ENCODE peak calls at places on chromosomes 13 and 19, in seven cellular contexts. T is mammary epithelial cell, Q is left ventricle myocardium inferior, A is gastrocnemius medialis, H is left lung, X is upper lobe of left lung, O is cardiac muscle cell. B is an unnamed sample. For H3K4me1, the result is how much of the 10 kb centered on the place peaks cover.

GRCh38 chr19:13751436-13751835 is 12.9 kb upstream of the MRI1 start:
- DNase-seq in T (no peak), Q (no peak), A (no peak), H (no peak), X (no peak), O (no peak), B (no peak)

GRCh38 chr13:24890256-24890655 is 126.3 kb downstream of the RNF17 start:
- DNase-seq in T (no peak), Q (no peak), A (no peak), H (no peak), X (no peak), O (no peak), B (no peak)

GRCh38 chr13:75635621-75636338 is at the start of gene LMO7:
- DNase-seq in T (peak), Q (peak), A (no peak), H (peak), X (peak), O (peak), B (no peak)

GRCh38 chr13:107459430-107459829 is 755.9 kb downstream of the LIG4 start:
- DNase-seq in T (no peak), Q (no peak), A (no peak), H (no peak), X (no peak), O (no peak), B (no peak)

GRCh38 chr19:58519087-58519354 is 589 bp downstream of the ZBTB45 start:
- DNase-seq in T (peak), Q (peak), A (peak), H (peak), X (no peak), O (peak), B (peak)

GRCh38 chr19:15126511-15126910 is 19.3 kb downstream of the SYDE1 start:
- DNase-seq in T (no peak), Q (no peak), A (no peak), H (no peak), X (no peak), O (no peak), B (no peak)

GRCh38 chr13:49265822-49266221 is 18.1 kb downstream of the CDADC1 start:
- DNase-seq in T (no peak), Q (no peak), A (no peak), H (no peak), X (no peak), O (no peak), B (no peak)

GRCh38 chr19:1807030-1807694 is 4.9 kb downstream of the ATP8B3 start:
- DNase-seq in T (no peak), Q (no peak), A (no peak), H (no peak), X (peak), O (no peak), B (no peak)

GRCh38 chr19:14265285-14266036 is 59.5 kb upstream of the ADGRL1 start:
- DNase-seq in T (no peak), Q (no peak), A (no peak), H (no peak), X (peak), O (peak), B (no peak)

GRCh38 chr19:4980087-4980486 is 11.2 kb downstream of the KDM4B start:
- DNase-seq in T (peak), Q (no peak), A (peak), H (no peak), X (no peak), O (no peak), B (no peak)

GRCh38 chr13:26681036-26681435 is 79.5 kb downstream of the GPR12 start:
- DNase-seq in T (no peak), Q (no peak), A (no peak), H (no peak), X (peak), O (no peak), B (no peak)

GRCh38 chr19:29467824-29468401 is 57.9 kb upstream of the VSTM2B start:
- DNase-seq in T (peak), Q (no peak), A (no peak), H (no peak), X (no peak), O (peak), B (peak)

GRCh38 chr13:39887424-39887823 is 232.0 kb downstream of the COG6 start:
- DNase-seq in T (no peak), Q (no peak), A (no peak), H (no peak), X (no peak), O (no peak), B (no peak)

GRCh38 chr19:8054169-8054568 is 1.6 kb downstream of the CCL25 start:
- DNase-seq in T (no peak), Q (no peak), A (no peak), H (no peak), X (no peak), O (no peak), B (no peak)

GRCh38 chr19:55406091-55406868 is 1.3 kb downstream of the UBE2S start:
- DNase-seq in T (no peak), Q (no peak), A (no peak), H (no peak), X (no peak), O (no peak), B (no peak)
- TF ChIP-seq CTCF in T (no peak), Q (no peak), A (no peak), H (no peak), X (no peak), O (no peak), B (no peak)

GRCh38 chr13:110912651-110913051 is 2.2 kb downstream of the ANKRD10 start:
- DNase-seq in T (no peak), Q (no peak), A (peak), H (no peak), X (no peak), O (peak), B (no peak)
- H3K4me1 ChIP-seq in T (half or more), Q (half or more), A (half or more), H (half or more), X (half or more), O (under half), B (under half)

GRCh38 chr19:3058009-3058820 is 4.1 kb downstream of the TLE5 start:
- DNase-seq in T (no peak), Q (no peak), A (no peak), H (no peak), X (no peak), O (no peak), B (no peak)
- H3K27ac ChIP-seq in T (no peak), Q (peak), A (peak), H (peak), X (peak), O (no peak), B (no peak)

DNA sequence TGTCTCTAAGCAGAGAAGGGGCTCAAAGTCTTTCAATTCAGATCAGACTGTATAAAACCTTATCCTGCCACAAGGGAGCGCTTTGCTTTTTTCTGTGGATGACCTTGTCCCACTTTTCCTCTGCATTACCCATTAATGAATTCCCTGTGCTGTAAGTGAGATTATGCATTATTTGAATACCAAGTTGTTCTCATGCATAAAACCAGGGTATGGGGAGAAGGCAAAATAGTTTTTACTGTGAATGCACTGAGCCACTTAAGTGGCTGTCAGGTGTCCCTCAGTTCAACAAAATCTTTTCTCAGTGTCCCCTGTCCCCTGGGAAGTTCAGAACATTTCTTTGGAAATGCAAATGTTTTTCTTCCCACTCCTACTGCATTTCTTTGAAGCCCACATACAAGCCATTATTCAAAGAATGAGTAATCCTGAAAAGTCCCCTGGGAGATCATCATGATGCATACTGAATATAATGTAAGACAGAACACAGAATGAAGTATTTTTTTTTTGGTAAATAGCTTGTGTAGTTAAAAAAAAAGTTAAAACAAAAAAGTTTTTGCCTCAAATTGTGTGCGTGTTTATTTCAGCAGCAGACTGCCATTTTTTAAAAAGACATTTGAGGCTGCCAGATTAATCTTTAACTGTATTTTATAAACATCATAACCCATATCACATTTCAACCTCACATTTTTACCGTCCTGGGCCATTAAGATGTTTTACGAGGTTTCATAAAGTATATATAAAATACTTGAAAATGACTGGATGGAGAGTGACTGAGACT is 506.7 kb upstream of the PCDH9 start:
- DNase-seq in T (no peak), Q (no peak), A (no peak), H (no peak), X (no peak), O (peak), B (no peak)
- TF ChIP-seq CTCF in T (peak), Q (no peak), A (no peak), H (no peak), X (no peak), O (no peak), B (no peak)

GRCh38 chr13:99067160-99067985 is 89.5 kb upstream of the DOCK9 start:
- DNase-seq in T (peak), Q (no peak), A (no peak), H (no peak), X (no peak), O (no peak), B (peak)
- H3K4me1 ChIP-seq in T (under half), Q (under half), A (under half), H (under half), X (under half), O (under half), B (under half)

GRCh38 chr13:98372886-98373285 is 195.8 kb upstream of the RNF113B start:
- DNase-seq in T (no peak), Q (no peak), A (peak), H (no peak), X (no peak), O (peak), B (no peak)
- H3K27ac ChIP-seq in T (no peak), Q (no peak), A (peak), H (no peak), X (no peak), O (peak), B (no peak)

DNA sequence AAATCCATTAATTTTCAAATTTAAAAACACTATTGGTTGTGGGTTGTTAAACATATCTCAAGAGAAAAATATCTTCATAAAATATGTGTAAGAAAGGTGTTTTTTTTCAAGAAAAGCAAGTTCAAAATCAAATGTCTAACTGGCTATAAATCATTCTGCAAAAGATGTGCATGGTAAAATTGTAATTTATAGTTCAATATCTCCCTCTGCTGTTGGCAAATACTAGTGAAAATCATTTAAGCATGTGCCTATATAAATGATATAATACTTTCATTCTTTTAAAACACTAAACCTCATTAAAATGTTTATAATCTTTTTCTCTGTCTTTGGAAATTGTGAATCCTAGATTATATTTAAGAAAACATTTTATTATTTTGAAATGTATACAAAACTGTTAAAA is 17.2 kb upstream of the SLITRK6 start:
- DNase-seq in T (no peak), Q (no peak), A (no peak), H (no peak), X (no peak), O (no peak), B (no peak)
- TF ChIP-seq CTCF in T (peak), Q (no peak), A (no peak), H (no peak), X (no peak), O (no peak), B (peak)

GRCh38 chr13:36848228-36848982 is 29.4 kb downstream of the RFXAP start:
- DNase-seq in T (no peak), Q (no peak), A (no peak), H (no peak), X (no peak), O (no peak), B (no peak)
- H3K4me1 ChIP-seq in T (under half), Q (under half), A (under half), H (under half), X (under half), O (under half), B (under half)

GRCh38 chr13:30787747-30788535 is 52.6 kb downstream of the ALOX5AP start:
- DNase-seq in T (no peak), Q (no peak), A (no peak), H (no peak), X (no peak), O (no peak), B (no peak)

GRCh38 chr13:30780338-30780981 is 45.1 kb downstream of the ALOX5AP start:
- DNase-seq in T (no peak), Q (no peak), A (no peak), H (no peak), X (no peak), O (no peak), B (no peak)

GRCh38 chr13:30789360-30789862 is 54.1 kb downstream of the ALOX5AP start:
- DNase-seq in T (no peak), Q (no peak), A (no peak), H (no peak), X (no peak), O (no peak), B (no peak)

GRCh38 chr13:30790592-30790991 is 55.2 kb downstream of the ALOX5AP start:
- DNase-seq in T (no peak), Q (no peak), A (no peak), H (no peak), X (no peak), O (no peak), B (no peak)

DNA sequence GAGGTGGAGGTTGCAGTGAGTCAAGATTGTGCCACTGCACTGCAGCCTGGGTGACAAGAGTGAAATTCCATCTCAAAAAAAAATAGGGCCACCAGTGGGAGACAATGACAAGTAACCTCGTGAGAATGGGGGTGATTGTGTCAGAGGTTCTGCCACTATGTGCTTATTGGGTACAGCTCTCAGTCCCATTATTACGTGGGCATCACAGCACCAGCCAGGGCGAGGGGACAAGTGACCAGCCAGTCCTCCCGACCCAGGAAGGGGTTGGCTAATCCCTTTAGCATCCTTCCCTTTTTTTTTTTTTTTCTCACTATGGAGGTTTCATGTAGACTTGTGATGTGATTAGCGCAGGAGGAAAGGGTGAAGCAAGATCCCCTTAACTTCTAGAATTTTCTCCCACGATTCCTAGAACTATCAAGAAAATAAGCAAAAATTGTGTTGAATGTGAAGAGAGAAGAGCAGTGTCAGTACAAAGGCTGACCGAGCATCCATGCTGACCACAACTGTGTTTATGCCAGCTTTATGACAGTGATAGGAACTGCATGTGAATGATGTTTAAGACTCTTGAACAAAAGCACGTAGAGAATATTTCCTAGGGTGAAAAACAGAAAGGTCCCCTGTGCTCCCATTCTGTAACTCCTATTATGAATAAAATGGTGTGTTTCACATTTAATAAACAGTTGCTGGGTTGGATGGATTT is 50.0 kb downstream of the ALOX5AP start:
- DNase-seq in T (no peak), Q (no peak), A (no peak), H (peak), X (no peak), O (no peak), B (no peak)
- H3K27ac ChIP-seq in T (no peak), Q (no peak), A (no peak), H (peak), X (no peak), O (no peak), B (no peak)

B was measured in foreskin keratinocyte.